ENCODE peak calls at places on chromosomes 4 and X, in four cellular contexts. C is NCI-H460; X is stimulated activated CD4-positive, alpha-beta T cell treated with anti-CD3 and anti-CD28 coated beads, Interleukin-4, amount 100 ng/mL, for 4 hours; F is epithelial cell of proximal tubule. W is an unnamed sample.
A peak's percentile ranks its signal among the peaks of the same experiment; 100 is the strongest.

GRCh38 chr4:102778720-102779119 is 18.0 kb upstream of the MANBA start:
- DNase-seq in C (no peak), X (no peak), F (no peak), W (no peak)

GRCh38 chr4:90099795-90100194 is 27.4 kb upstream of the CCSER1 start:
- DNase-seq in C (no peak), X (no peak), F (no peak), W (no peak)

GRCh38 chr4:108533876-108534275 is 86.5 kb upstream of the RPL34 start:
- DNase-seq in C (no peak), X (no peak), F (no peak), W (no peak)

GRCh38 chr4:145878501-145879435 is 59.9 kb downstream of the ZNF827 start:
- DNase-seq in C (no peak), X (no peak), F (no peak), W (no peak)

GRCh38 chrX:32530802-32531403 is 680.4 kb downstream of the DMD start:
- DNase-seq in C (peak; percentile 34), X (no peak), F (no peak), W (no peak)

GRCh38 chrX:100435726-100436125 is 25.7 kb upstream of the PCDH19 start:
- DNase-seq in C (no peak), X (no peak), F (no peak), W (no peak)

GRCh38 chr4:73870778-73871177 is 1.6 kb downstream of the CXCL1 start:
- DNase-seq in C (no peak), X (no peak), F (no peak), W (no peak)

GRCh38 chr4:36273276-36273675 is 8.1 kb upstream of the DTHD1 start:
- DNase-seq in C (no peak), X (no peak), F (no peak), W (no peak)

GRCh38 chr4:26384380-26385057 is 63.7 kb downstream of the RBPJ start:
- DNase-seq in C (no peak), X (no peak), F (no peak), W (no peak)

GRCh38 chrX:150546711-150547153 is 21.7 kb upstream of the MTM1 start:
- DNase-seq in C (no peak), X (no peak), F (no peak), W (no peak)

GRCh38 chr4:35556387-35556786 is 687.9 kb downstream of the ARAP2 start:
- DNase-seq in C (no peak), X (no peak), F (no peak), W (no peak)

GRCh38 chrX:54416965-54417364 is 23.2 kb upstream of the TSR2 start:
- DNase-seq in C (no peak), X (no peak), F (no peak), W (no peak)

GRCh38 chrX:95218964-95219363 is 1465.7 kb upstream of the DIAPH2 start:
- DNase-seq in C (no peak), X (no peak), F (no peak), W (no peak)

GRCh38 chrX:31838617-31839016 is 766.8 kb upstream of the FTHL17 start:
- DNase-seq in C (no peak), X (no peak), F (no peak), W (no peak)

GRCh38 chr4:141140271-141141205 is 7.3 kb upstream of the RNF150 start:
- DNase-seq in C (no peak), X (no peak), F (no peak), W (no peak)

GRCh38 chr4:103032575-103032974 is 13.1 kb upstream of the SLC9B1 start:
- DNase-seq in C (no peak), X (no peak), F (no peak), W (no peak)

GRCh38 chrX:123422875-123423274 is 238.8 kb downstream of the GRIA3 start:
- DNase-seq in C (peak; percentile 13), X (no peak), F (no peak), W (no peak)

GRCh38 chrX:68498508-68499379 is at the start of gene YIPF6:
- DNase-seq in C (peak; percentile 72), X (peak; percentile 56), F (no peak), W (peak; percentile 58)

GRCh38 chrX:13360146-13360545 is 40.3 kb upstream of the ATXN3L start:
- DNase-seq in C (no peak), X (no peak), F (no peak), W (no peak)

GRCh38 chr4:52001616-52002015 is 18.5 kb downstream of the LRRC66 start:
- DNase-seq in C (no peak), X (no peak), F (no peak), W (no peak)

GRCh38 chr4:2042947-2043395 is 16.2 kb upstream of the NAT8L start:
- DNase-seq in C (no peak), X (no peak), F (no peak), W (no peak)

GRCh38 chr4:152342293-152342692 is 193.6 kb downstream of the FBXW7 start:
- DNase-seq in C (no peak), X (no peak), F (peak; percentile 26), W (no peak)

GRCh38 chr4:168585168-168586091 is 88.6 kb downstream of the PALLD start:
- DNase-seq in C (peak; percentile 85), X (peak; percentile 7), F (no peak), W (no peak)

GRCh38 chr4:176784816-176785215 is 7.9 kb downstream of the VEGFC start:
- DNase-seq in C (no peak), X (no peak), F (no peak), W (no peak)

GRCh38 chr4:81914623-81915022 is 442.9 kb upstream of the RASGEF1B start:
- DNase-seq in C (no peak), X (no peak), F (no peak), W (no peak)

GRCh38 chrX:145861818-145862217 is 44.2 kb downstream of the SLITRK2 start:
- DNase-seq in C (no peak), X (no peak), F (no peak), W (no peak)

GRCh38 chrX:105314468-105314867 is 94.0 kb upstream of the TEX13A start:
- DNase-seq in C (no peak), X (no peak), F (no peak), W (no peak)